ENCODE peak calls at places on chromosomes 11 and 22, in seven cellular contexts. X is fibroblast of pulmonary artery, P is GM10248, T is mammary epithelial cell, D is thoracic aorta, U is GM13977, E is adrenal gland. G is an unnamed sample.

GRCh38 chr22:38970548-38970947 is 11.6 kb upstream of the APOBEC3B start:
- DNase-seq in D (no peak), E (no peak), P (no peak), U (no peak), T (no peak), X (no peak), G (no peak)

GRCh38 chr11:60783911-60784310 is 1.2 kb upstream of the MS4A10 start:
- DNase-seq in D (no peak), U (no peak), E (no peak), P (no peak), X (no peak), T (no peak), G (no peak)

GRCh38 chr11:2512431-2513407 is 67.9 kb downstream of the KCNQ1 start:
- DNase-seq in D (no peak), P (no peak), E (peak; percentile 46), X (no peak), T (no peak), U (peak; percentile 15), G (no peak)

GRCh38 chr11:12261551-12261950 is 115.8 kb upstream of the PARVA start:
- DNase-seq in X (no peak), P (no peak), E (no peak), D (no peak), U (no peak), T (no peak), G (no peak)

GRCh38 chr11:8039530-8040260 is 41.3 kb upstream of the TUB start:
- DNase-seq in D (no peak), T (no peak), E (no peak), U (no peak), P (no peak), X (no peak), G (no peak)

GRCh38 chr22:35850831-35851230 is 133.2 kb downstream of the APOL5 start:
- DNase-seq in D (no peak), P (no peak), E (no peak), T (no peak), X (no peak), U (no peak), G (no peak)

GRCh38 chr22:36753120-36753802 is 22.7 kb downstream of the IFT27 start:
- DNase-seq in T (peak; percentile 42), E (peak; percentile 11), X (no peak), D (no peak), U (no peak), P (no peak), G (no peak)

GRCh38 chr11:77592727-77593126 is 3.0 kb downstream of the AQP11 start:
- DNase-seq in T (no peak), E (no peak), U (no peak), P (no peak), X (no peak), D (no peak), G (no peak)

DNA sequence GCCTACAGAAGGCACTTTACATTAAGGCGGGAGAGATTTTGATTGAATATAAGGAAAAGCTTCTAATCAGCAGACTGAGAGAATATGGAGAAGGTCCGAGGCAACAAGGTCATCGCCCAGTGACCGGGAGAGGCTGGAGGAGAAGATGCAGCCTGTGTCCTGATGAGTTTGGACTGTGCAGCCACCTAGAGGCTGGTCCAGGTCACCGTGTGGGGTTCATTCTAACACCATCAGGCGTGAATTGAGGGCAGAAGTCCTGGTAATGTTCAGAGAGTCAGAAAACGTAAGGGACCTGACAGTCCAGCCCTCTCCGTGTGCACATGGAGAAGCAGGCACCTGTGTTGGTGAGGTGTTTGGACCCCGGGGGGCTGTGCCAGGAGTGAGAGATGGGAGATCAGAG is 102.7 kb downstream of the FEZ1 start:
- DNase-seq in X (no peak), D (no peak), T (no peak), P (no peak), U (no peak), E (no peak), G (no peak)
- TF ChIP-seq CTCF in X (no peak), D (no peak), T (no peak), P (no peak), U (peak; percentile 9), E (no peak), G (no peak)

GRCh38 chr22:28440517-28441366 is 238.9 kb downstream of the TTC28 start:
- DNase-seq in D (no peak), P (no peak), T (no peak), U (no peak), E (no peak), X (peak; percentile 68), G (no peak)
- TF ChIP-seq CTCF in D (no peak), P (no peak), T (no peak), U (no peak), E (no peak), X (no peak), G (no peak)

DNA sequence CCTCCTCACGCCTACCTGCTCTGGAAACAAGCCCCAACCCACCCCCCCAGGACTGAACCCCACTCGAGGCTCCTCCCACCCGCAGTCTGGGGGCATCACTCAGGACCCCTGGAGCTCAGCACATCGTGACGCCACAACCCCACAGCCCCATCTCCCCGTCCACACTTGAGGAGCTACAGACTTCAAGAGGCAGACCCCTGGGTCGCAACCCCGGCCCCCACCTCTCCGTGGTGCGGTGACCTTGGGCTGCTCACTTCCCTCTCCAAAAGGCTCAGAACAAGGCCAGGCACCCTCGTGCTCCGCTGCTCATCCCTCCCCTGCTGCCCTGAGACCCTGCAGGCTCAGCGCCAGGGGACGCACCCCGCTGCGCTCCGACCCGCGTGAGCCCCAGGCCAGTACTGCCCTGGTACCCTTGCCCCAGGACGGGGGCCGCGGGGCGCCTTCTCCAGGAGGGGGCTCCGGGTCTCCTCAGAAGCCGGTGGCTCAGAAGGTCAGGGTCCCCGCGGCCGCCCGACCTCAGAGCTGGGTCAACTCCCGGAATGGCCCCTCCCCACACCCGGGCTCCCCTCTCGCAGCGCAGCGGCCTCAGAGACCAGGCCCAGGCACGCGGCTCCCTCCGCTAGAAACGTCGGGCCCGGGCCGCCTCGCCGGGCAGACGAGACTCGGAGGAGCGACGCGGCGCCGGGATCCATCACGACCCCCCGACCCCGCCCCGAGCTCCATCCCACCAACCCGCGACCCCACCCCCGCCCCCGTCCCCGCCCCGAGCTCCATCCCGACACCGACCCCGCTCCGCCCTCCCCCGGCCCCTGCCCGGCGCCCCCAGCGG is 614 bp downstream of the GATD1 start:
- DNase-seq in X (no peak), E (no peak), D (no peak), U (peak; percentile 90), P (peak; percentile 39), T (peak; percentile 35), G (peak; percentile 79)
- TF ChIP-seq CTCF in X (no peak), E (no peak), D (no peak), U (peak; percentile 21), P (no peak), T (no peak), G (peak; percentile 10)

DNA sequence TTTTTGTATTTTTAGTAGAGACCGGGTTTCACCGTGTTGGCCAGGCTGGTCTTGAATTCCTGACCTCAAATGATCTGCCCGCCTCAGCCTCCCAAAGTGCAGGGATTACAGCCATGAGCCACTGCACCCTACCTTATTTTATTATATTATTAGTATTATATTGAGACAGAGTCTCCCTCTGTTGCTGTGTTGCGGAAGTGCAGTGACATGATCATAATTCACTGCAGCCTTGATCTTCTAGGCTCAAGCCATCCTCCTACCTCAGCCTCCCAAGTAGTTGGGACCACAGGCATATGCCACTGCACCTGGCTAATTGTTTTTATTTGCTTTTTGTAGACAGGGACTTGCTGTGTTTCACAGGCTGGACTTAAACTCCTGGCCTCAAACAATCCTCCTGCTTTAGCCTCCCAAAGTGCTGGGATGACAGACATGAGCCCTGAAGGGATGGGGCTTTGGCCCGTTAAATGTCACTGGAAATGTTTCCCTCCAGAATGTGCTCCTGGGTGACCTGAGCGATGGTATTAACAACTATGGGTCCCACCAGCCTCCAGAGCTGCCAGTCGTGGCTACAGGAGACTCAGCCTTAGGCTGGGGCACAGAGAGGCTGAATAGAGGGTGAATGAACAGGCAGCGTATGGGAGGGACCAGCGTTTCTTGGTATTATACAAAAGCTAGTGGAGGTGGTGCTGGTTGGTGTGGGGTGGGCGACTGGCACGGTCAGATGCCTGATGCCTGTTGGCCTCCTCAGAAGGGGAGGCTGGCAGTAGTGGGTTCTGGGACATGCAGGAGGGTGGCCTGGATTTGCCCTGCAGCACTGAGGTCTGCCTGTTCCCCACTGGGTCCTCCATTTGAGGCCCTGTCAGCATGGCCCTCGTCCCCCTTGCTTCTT is 7.3 kb downstream of the TANGO2 start:
- DNase-seq in D (no peak), U (no peak), P (no peak), T (no peak), X (peak; percentile 37), E (no peak), G (no peak)
- TF ChIP-seq CTCF in D (no peak), U (peak; percentile 29), P (peak; percentile 22), T (peak; percentile 49), X (peak; percentile 45), E (peak; percentile 39), G (no peak)